ENCODE peak calls at places on chromosomes 3 and 15, in eight cellular contexts. Z is kidney epithelial cell, R is foreskin keratinocyte, W is dorsolateral prefrontal cortex, O is glutamatergic neuron, E is DND-41, X is neural progenitor cell, T is B cell. B is an unnamed sample.

GRCh38 chr3:126716057-126716456 is 12.0 kb downstream of the CHCHD6 start:
- DNase-seq in Z (no peak), R (no peak), W (no peak), O (no peak), E (no peak), X (no peak), T (no peak), B (no peak)

GRCh38 chr3:50671331-50671730 is 3.4 kb upstream of the DOCK3 start:
- DNase-seq in Z (peak), R (peak), W (no peak), O (no peak), E (no peak), X (no peak), T (no peak), B (no peak)

GRCh38 chr15:48721061-48721810 is 75.7 kb upstream of the FBN1 start:
- DNase-seq in Z (no peak), R (no peak), W (no peak), O (no peak), E (no peak), X (no peak), T (no peak), B (no peak)

GRCh38 chr3:159798951-159799350 is 189.7 kb upstream of the IL12A start:
- DNase-seq in Z (peak), R (peak), W (no peak), O (no peak), E (no peak), X (no peak), T (no peak), B (peak)

GRCh38 chr3:57910988-57911387 is 97.2 kb upstream of the FLNB start:
- DNase-seq in Z (no peak), R (no peak), W (no peak), O (no peak), E (peak), X (peak), T (peak), B (no peak)

GRCh38 chr15:96064351-96064756 is 266.1 kb upstream of the NR2F2 start:
- DNase-seq in Z (no peak), R (no peak), W (no peak), O (no peak), E (no peak), X (no peak), T (no peak), B (peak)

GRCh38 chr3:42653560-42654330 is at the start of gene ZBTB47:
- DNase-seq in Z (no peak), R (no peak), W (peak), O (no peak), E (no peak), X (peak), T (no peak), B (no peak)

GRCh38 chr3:11805716-11806115 is 41.0 kb downstream of the TAMM41 start:
- DNase-seq in Z (no peak), R (no peak), W (no peak), O (no peak), E (no peak), X (no peak), T (no peak), B (no peak)

GRCh38 chr3:182717216-182717615 is 76.1 kb upstream of the ATP11B start:
- DNase-seq in Z (peak), R (no peak), W (no peak), O (no peak), E (no peak), X (no peak), T (no peak), B (no peak)

GRCh38 chr15:74906193-74906449 is 530 bp downstream of the FAM219B start:
- DNase-seq in Z (no peak), R (no peak), W (no peak), O (peak), E (peak), X (peak), T (no peak), B (no peak)

GRCh38 chr15:52010633-52011595 is 8.1 kb upstream of the MAPK6 start:
- DNase-seq in Z (no peak), R (peak), W (no peak), O (no peak), E (no peak), X (no peak), T (no peak), B (no peak)

GRCh38 chr3:140023616-140024530 is 88.9 kb downstream of the CLSTN2 start:
- DNase-seq in Z (no peak), R (no peak), W (peak), O (no peak), E (no peak), X (no peak), T (no peak), B (peak)

GRCh38 chr3:109098245-109098644 is 19.7 kb downstream of the MORC1 start:
- DNase-seq in Z (no peak), R (no peak), W (no peak), O (no peak), E (no peak), X (peak), T (no peak), B (no peak)

GRCh38 chr15:51721199-51721960 is 16.1 kb downstream of the LYSMD2 start:
- DNase-seq in Z (no peak), R (no peak), W (no peak), O (no peak), E (no peak), X (no peak), T (no peak), B (no peak)

GRCh38 chr3:181561605-181562031 is 150.1 kb upstream of the SOX2 start:
- DNase-seq in Z (no peak), R (no peak), W (no peak), O (no peak), E (no peak), X (peak), T (no peak), B (no peak)

GRCh38 chr15:48131324-48131723 is 10.5 kb downstream of the SLC24A5 start:
- DNase-seq in Z (no peak), R (no peak), W (no peak), O (no peak), E (no peak), X (no peak), T (no peak), B (no peak)

GRCh38 chr15:64930778-64931240 is 19.1 kb downstream of the ANKDD1A start:
- DNase-seq in Z (no peak), R (no peak), W (no peak), O (no peak), E (no peak), X (no peak), T (peak), B (no peak)

GRCh38 chr15:85795669-85796305 is 1.1 kb upstream of the KLHL25 start:
- DNase-seq in Z (no peak), R (no peak), W (no peak), O (no peak), E (no peak), X (no peak), T (no peak), B (no peak)

GRCh38 chr3:60323180-60323579 is 928.1 kb downstream of the FHIT start:
- DNase-seq in Z (no peak), R (no peak), W (no peak), O (no peak), E (no peak), X (no peak), T (no peak), B (no peak)

GRCh38 chr3:56254835-56255234 is 213.4 kb downstream of the ERC2 start:
- DNase-seq in Z (no peak), R (no peak), W (no peak), O (no peak), E (no peak), X (no peak), T (no peak), B (no peak)

GRCh38 chr3:56254261-56254660 is 214.0 kb downstream of the ERC2 start:
- DNase-seq in Z (no peak), R (no peak), W (no peak), O (no peak), E (no peak), X (no peak), T (no peak), B (no peak)

GRCh38 chr3:56248021-56248420 is 220.2 kb downstream of the ERC2 start:
- DNase-seq in Z (no peak), R (no peak), W (no peak), O (no peak), E (no peak), X (no peak), T (no peak), B (no peak)

DNA sequence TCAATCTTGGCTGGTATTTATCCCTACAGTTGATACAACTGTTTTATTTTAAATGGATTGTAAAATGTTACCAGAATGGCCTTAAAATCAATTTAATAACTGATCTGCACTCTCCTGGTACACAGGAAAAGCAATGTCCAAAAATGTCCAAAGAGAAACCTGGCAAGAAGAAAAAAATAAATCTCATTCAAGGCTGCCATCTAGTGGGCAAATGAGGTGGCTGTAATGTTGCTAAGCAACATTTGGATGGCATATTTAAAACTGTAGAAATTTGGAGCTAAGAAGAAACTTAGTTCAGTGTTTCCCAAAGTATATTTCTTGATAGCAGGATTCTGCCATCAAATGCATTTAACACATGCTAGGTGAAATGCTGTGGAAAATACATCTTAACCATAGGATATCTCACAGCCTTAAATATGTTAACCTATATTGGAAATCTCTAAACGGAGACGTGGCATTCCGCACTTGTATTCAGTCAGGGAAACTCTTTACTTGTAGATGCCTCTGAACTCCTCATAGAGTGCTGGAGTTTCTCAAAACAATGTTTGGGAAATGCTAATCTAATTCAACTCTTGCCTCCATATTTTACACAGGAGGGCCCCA is 216.8 kb downstream of the ERC2 start:
- DNase-seq in Z (no peak), R (peak), W (no peak), O (peak), E (peak), X (peak), T (no peak), B (no peak)
- TF ChIP-seq CTCF in Z (peak), R (peak), W (peak), O (peak), E (peak), X (peak), T (peak), B (peak)

GRCh38 chr3:119527731-119528130 is 29.4 kb downstream of the TIMMDC1 start:
- DNase-seq in Z (no peak), R (no peak), W (no peak), O (no peak), E (no peak), X (no peak), T (no peak), B (no peak)

GRCh38 chr3:119529883-119530282 is 29.5 kb downstream of the CD80 start:
- DNase-seq in Z (no peak), R (peak), W (no peak), O (no peak), E (no peak), X (no peak), T (no peak), B (peak)

GRCh38 chr3:119530418-119530817 is 29.0 kb downstream of the CD80 start:
- DNase-seq in Z (no peak), R (no peak), W (no peak), O (no peak), E (no peak), X (no peak), T (no peak), B (no peak)

GRCh38 chr3:119524931-119525662 is 26.8 kb downstream of the TIMMDC1 start:
- DNase-seq in Z (no peak), R (no peak), W (no peak), O (no peak), E (no peak), X (no peak), T (no peak), B (no peak)
- TF ChIP-seq CTCF in Z (peak), R (peak), W (peak), O (no peak), E (no peak), X (peak), T (peak), B (peak)

DNA sequence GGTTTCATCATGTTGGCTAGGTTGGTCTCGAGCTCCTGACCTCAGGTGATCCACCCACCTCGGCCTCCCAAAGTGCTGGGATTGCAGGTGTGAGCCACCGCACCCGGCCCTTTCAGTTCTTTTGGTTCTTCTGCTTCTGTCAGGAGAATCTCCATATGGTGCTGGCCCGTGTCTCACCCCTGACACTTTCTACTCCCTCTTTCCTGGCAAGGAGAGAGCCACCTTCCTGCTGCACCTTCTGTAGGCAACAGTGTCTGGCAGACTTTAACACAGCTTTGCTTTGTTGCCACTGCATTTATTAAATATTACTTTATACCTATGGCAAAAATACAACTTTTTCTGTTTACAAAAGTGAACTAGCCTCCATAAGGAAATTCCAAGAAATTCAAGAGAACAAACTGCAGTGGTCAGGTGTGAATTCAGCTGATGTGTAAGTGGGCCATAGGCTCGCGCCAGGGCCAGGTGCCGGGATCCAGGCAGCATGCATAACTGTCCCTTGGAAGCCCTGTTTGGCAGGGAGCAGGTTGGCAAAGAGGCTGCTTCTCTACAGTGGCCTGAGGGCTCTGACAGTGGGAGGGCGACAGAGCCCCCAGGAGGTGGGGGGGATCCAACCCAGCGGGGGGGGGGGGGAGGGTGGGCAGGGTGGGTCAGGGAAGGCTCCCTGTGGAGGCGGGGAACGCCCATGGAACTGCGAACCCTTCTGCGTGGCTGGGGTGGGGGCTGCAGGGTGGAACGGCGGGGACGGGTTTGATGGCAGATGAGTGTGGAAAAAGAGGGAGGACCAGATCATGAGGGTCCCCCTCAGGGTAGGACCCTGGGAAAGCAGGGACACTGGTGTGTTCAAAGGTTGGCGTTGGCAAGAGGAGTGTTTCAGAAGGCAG is 21.1 kb downstream of the CTSH start:
- DNase-seq in Z (no peak), R (no peak), W (no peak), O (no peak), E (no peak), X (no peak), T (no peak), B (no peak)
- TF ChIP-seq CTCF in Z (no peak), R (no peak), W (no peak), O (no peak), E (no peak), X (no peak), T (no peak), B (no peak)

GRCh38 chr3:52820741-52821140 is 9.7 kb downstream of the ITIH4 start:
- DNase-seq in Z (no peak), R (no peak), W (no peak), O (peak), E (peak), X (peak), T (no peak), B (no peak)
- TF ChIP-seq CTCF in Z (peak), R (peak), W (peak), O (peak), E (peak), X (peak), T (peak), B (peak)

GRCh38 chr3:68306571-68306970 is 625.8 kb downstream of the TAFA4 start:
- DNase-seq in Z (no peak), R (no peak), W (no peak), O (no peak), E (peak), X (peak), T (no peak), B (no peak)
- TF ChIP-seq CTCF in Z (no peak), R (no peak), W (no peak), O (no peak), E (no peak), X (no peak), T (no peak), B (no peak)

GRCh38 chr3:135655328-135655727 is 310.2 kb upstream of the PPP2R3A start:
- DNase-seq in Z (no peak), R (no peak), W (no peak), O (no peak), E (no peak), X (no peak), T (no peak), B (no peak)
- TF ChIP-seq CTCF in Z (no peak), R (no peak), W (no peak), O (no peak), E (no peak), X (peak), T (no peak), B (no peak)

GRCh38 chr15:91522609-91523332 is 330.7 kb upstream of the SLCO3A1 start:
- DNase-seq in Z (no peak), R (no peak), W (no peak), O (no peak), E (peak), X (peak), T (no peak), B (no peak)
- TF ChIP-seq CTCF in Z (peak), R (peak), W (peak), O (no peak), E (peak), X (peak), T (no peak), B (peak)